ENCODE peak calls at places on chromosomes 5 and 9, in six cellular contexts. V is cardiac muscle cell, L is adrenal gland, Q is thyroid gland, K is H9, R is PC-3. S is an unnamed sample.
A peak's percentile ranks its signal among the peaks of the same experiment; 100 is the strongest.

GRCh38 chr5:118921946-118922345 is 66.4 kb downstream of the DTWD2 start:
- DNase-seq in V (no peak), R (no peak), L (no peak), Q (no peak), K (no peak), S (no peak)

GRCh38 chr5:127409236-127409921 is 108.1 kb upstream of the PRRC1 start:
- DNase-seq in R (no peak), K (no peak), Q (peak; percentile 79), L (no peak), V (no peak), S (no peak)

GRCh38 chr5:124716169-124716568 is 30.3 kb downstream of the ZNF608 start:
- DNase-seq in Q (no peak), R (no peak), K (no peak), L (no peak), V (no peak), S (no peak)

GRCh38 chr5:38757451-38758245 is 88.2 kb upstream of the OSMR start:
- DNase-seq in L (no peak), K (no peak), V (no peak), Q (peak; percentile 67), R (no peak), S (peak; percentile 82)

GRCh38 chr5:402615-403359 is 40.2 kb upstream of the EXOC3 start:
- DNase-seq in Q (no peak), V (no peak), L (no peak), R (peak; percentile 43), K (no peak), S (no peak)

GRCh38 chr5:178839319-178839704 is 20.4 kb upstream of the ZNF354B start:
- DNase-seq in Q (peak; percentile 75), V (peak; percentile 73), R (peak; percentile 82), K (peak; percentile 83), L (peak; percentile 41), S (peak; percentile 52)

GRCh38 chr9:136145580-136145979 is 26.9 kb upstream of the TMEM250 start:
- DNase-seq in R (no peak), Q (no peak), K (no peak), L (no peak), V (no peak), S (no peak)

GRCh38 chr5:180799902-180800801 is 2.5 kb downstream of the MGAT1 start:
- DNase-seq in Q (no peak), L (no peak), K (no peak), R (peak; percentile 92), V (no peak), S (no peak)

GRCh38 chr9:126661122-126661520 is 47.4 kb downstream of the LMX1B start:
- DNase-seq in L (no peak), Q (no peak), V (no peak), R (no peak), K (no peak), S (no peak)

GRCh38 chr9:24912767-24913166 is 367.1 kb upstream of the IZUMO3 start:
- DNase-seq in L (no peak), V (peak; percentile 21), Q (no peak), K (no peak), R (peak; percentile 2), S (no peak)

GRCh38 chr5:132819468-132819867 is 6.4 kb downstream of the SOWAHA start:
- DNase-seq in K (no peak), V (no peak), Q (no peak), R (no peak), L (no peak), S (no peak)

GRCh38 chr5:172748341-172748843 is 22.6 kb downstream of the DUSP1 start:
- DNase-seq in Q (peak; percentile 57), K (peak; percentile 86), L (peak; percentile 59), V (no peak), R (no peak), S (peak; percentile 90)

GRCh38 chr9:33731142-33731541 is 64.2 kb upstream of the PRSS3 start:
- DNase-seq in R (no peak), V (no peak), K (no peak), Q (no peak), L (no peak), S (no peak)

GRCh38 chr5:129361441-129362025 is 98.6 kb upstream of the ADAMTS19 start:
- DNase-seq in R (peak; percentile 53), K (no peak), L (no peak), V (peak; percentile 38), Q (no peak), S (no peak)

GRCh38 chr9:127360205-127360604 is 36.8 kb upstream of the SLC2A8 start:
- DNase-seq in K (no peak), L (no peak), V (no peak), R (no peak), Q (no peak), S (no peak)

GRCh38 chr5:178991190-178992145 is 3.7 kb downstream of the GRM6 start:
- DNase-seq in K (no peak), V (no peak), L (no peak), R (no peak), Q (no peak), S (no peak)

GRCh38 chr5:154487541-154487940 is 9.5 kb upstream of the HAND1 start:
- DNase-seq in V (no peak), K (peak; percentile 3), L (no peak), Q (no peak), R (no peak), S (no peak)

GRCh38 chr9:71863652-71864051 is 47.3 kb downstream of the ABHD17B start:
- DNase-seq in L (no peak), K (no peak), Q (no peak), R (no peak), V (no peak), S (no peak)

GRCh38 chr5:153517105-153517700 is 26.7 kb downstream of the GRIA1 start:
- DNase-seq in V (no peak), R (no peak), Q (no peak), L (no peak), K (peak; percentile 30), S (no peak)

GRCh38 chr5:175288048-175288621 is 155.8 kb downstream of the DRD1 start:
- DNase-seq in L (no peak), V (no peak), R (peak; percentile 75), K (no peak), Q (no peak), S (no peak)

GRCh38 chr5:57939335-57939734 is 456.7 kb upstream of the ACTBL2 start:
- DNase-seq in L (no peak), R (no peak), V (no peak), K (no peak), Q (no peak), S (no peak)

GRCh38 chr9:83992407-83992806 is 11.8 kb downstream of the RMI1 start:
- DNase-seq in Q (no peak), R (peak; percentile 64), K (no peak), V (no peak), L (peak; percentile 20), S (no peak)

GRCh38 chr5:42963412-42963811 is 76.7 kb downstream of the ANXA2R start:
- DNase-seq in V (no peak), R (no peak), L (no peak), Q (no peak), K (no peak), S (no peak)

GRCh38 chr5:88144219-88145040 is 124.2 kb downstream of the TMEM161B start:
- DNase-seq in R (no peak), K (peak; percentile 40), L (no peak), Q (no peak), V (peak; percentile 12), S (no peak)

GRCh38 chr5:150329038-150329437 is 26.3 kb upstream of the ARSI start:
- DNase-seq in R (no peak), L (no peak), V (no peak), K (no peak), Q (no peak), S (no peak)

GRCh38 chr9:124792257-124792975 is 15.5 kb downstream of the OLFML2A start:
- DNase-seq in L (no peak), R (no peak), Q (no peak), K (no peak), V (no peak), S (no peak)
- H3K27ac ChIP-seq in L (no peak overlapping the region), R (no peak overlapping the region), Q (peak overlapping the region; percentile 29), K (no peak overlapping the region), V (no peak overlapping the region), S (peak overlapping the region; percentile 80)

GRCh38 chr9:116285320-116285719 is 131.7 kb downstream of the PAPPA start:
- DNase-seq in L (no peak), K (peak; percentile 63), V (no peak), R (no peak), Q (no peak), S (no peak)
- TF ChIP-seq CTCF in L (no peak), K (peak; percentile 61), V (peak; percentile 16), R (peak; percentile 29), Q (no peak), S (no peak)

DNA sequence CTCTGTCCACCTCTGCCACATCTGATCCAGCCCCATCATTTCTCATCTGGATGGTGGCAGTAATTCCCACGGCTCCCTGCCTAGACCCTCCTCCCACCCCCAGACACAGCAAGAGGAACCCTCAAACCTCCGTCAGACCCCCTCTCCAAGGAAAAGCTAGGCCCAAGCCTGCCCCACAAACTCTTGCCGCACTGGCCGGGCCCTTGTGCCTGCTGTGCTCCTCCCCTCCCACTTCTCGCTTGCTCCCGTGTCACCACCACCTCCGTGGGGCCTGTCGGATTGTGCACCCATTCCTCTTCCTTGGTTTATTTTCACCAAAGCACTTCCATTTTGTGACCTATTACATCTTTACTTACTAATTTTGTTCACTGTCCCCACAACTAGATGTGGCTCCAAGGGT is 14.2 kb downstream of the BARX1 start:
- DNase-seq in L (no peak), K (no peak), R (no peak), Q (no peak), V (no peak), S (no peak)
- H3K27me3 ChIP-seq in L (peaks cover 28% of the 10 kb centered on the region), K (peaks cover 35% of the 10 kb centered on the region), R (peaks cover 1% of the 10 kb centered on the region), Q (no peaks in the 10 kb centered on the region), V (peaks cover 92% of the 10 kb centered on the region), S (peaks cover 100% of the 10 kb centered on the region)

GRCh38 chr5:56813302-56813701 is 2.0 kb upstream of the MAP3K1 start:
- DNase-seq in K (no peak), R (no peak), L (no peak), Q (no peak), V (no peak), S (no peak)

GRCh38 chr5:56816546-56817081 is 1.3 kb downstream of the MAP3K1 start:
- DNase-seq in Q (peak; percentile 62), K (peak; percentile 83), L (peak; percentile 65), V (peak; percentile 74), R (peak; percentile 53), S (peak; percentile 45)

GRCh38 chr5:56815657-56816545 is 552 bp downstream of the MAP3K1 start:
- DNase-seq in R (no peak), K (peak; percentile 49), V (peak; percentile 71), Q (peak; percentile 58), L (peak; percentile 58), S (no peak)

GRCh38 chr5:56814361-56814962 is 887 bp upstream of the MAP3K1 start:
- DNase-seq in V (peak; percentile 33), R (peak; percentile 42), K (peak; percentile 59), L (peak; percentile 44), Q (peak; percentile 73), S (peak; percentile 44)

DNA sequence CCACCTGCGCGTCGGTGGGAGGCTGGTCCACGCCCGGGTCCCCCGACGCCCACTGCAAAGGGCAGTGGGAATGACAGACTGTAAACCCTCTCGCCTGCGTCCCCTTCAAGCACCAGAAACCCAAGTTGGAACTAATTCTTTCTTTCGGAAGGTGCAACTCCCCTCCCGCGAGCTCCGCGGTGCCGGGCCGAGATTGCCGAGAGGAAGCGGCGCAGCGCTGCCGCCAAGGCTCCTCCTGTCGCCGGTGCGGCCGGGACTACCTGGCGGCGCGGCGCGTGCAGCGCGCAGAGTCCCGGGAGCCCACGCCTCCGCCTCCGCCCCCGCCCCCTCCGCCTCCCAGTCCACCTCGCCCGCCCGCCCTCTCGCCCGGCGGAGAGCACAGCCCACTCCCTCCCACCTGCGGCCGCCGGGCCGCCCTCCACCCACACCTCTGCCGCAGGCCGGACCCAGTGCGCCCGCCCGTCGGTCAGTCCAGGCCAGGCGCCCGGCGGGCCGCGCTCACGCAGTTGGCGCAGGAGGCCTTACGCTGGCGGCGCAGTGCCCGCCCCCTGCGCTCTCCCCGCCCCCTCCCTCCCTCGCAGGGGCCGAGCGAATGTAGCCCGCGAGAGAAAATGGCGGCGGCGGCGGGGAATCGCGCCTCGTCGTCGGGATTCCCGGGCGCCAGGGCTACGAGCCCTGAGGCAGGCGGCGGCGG is at the start of gene MAP3K1:
- DNase-seq in Q (peak; percentile 94), L (peak; percentile 86), V (peak; percentile 90), R (peak; percentile 76), K (peak; percentile 80), S (peak; percentile 82)
- H3K27ac ChIP-seq in Q (peak within 1 kb of the TSS; percentile 98), L (peak within 1 kb of the TSS; percentile 94), V (peak within 1 kb of the TSS; percentile 97), R (peak within 1 kb of the TSS; percentile 43), K (no peak within 1 kb of the TSS), S (peak within 1 kb of the TSS; percentile 97)

S was measured in left ventricle myocardium inferior.